ENCODE peak calls at places on chromosomes 4 and X, in seven cellular contexts. One of them, this sample, is unnamed.
A peak's percentile ranks its signal among the peaks of the same experiment; 100 is the strongest.

GRCh38 chrX:68508799-68509198 is 9.9 kb downstream of the YIPF6 start:
- DNase-seq in DMS 273 treated with DMSO at 0.1 percent for 48 hours: no peak
- DNase-seq in HEK293T: no peak
- DNase-seq in mucosa of descending colon: no peak
- DNase-seq in LoVo: no peak
- DNase-seq in progenitor cell of endocrine pancreas: no peak
- DNase-seq in NCI-H1930: no peak
- DNase-seq in this sample: no peak

GRCh38 chr4:72858328-72858727 is 211.2 kb downstream of the COX18 start:
- DNase-seq in NCI-H1930: no peak
- DNase-seq in progenitor cell of endocrine pancreas: no peak
- DNase-seq in HEK293T: no peak
- DNase-seq in DMS 273 treated with DMSO at 0.1 percent for 48 hours: no peak
- DNase-seq in mucosa of descending colon: no peak
- DNase-seq in LoVo: no peak
- DNase-seq in this sample: no peak

GRCh38 chr4:157005193-157005592 is 33.6 kb upstream of the PDGFC start:
- DNase-seq in mucosa of descending colon: no peak
- DNase-seq in NCI-H1930: no peak
- DNase-seq in HEK293T: no peak
- DNase-seq in LoVo: no peak
- DNase-seq in DMS 273 treated with DMSO at 0.1 percent for 48 hours: no peak
- DNase-seq in progenitor cell of endocrine pancreas: no peak
- DNase-seq in this sample: no peak

GRCh38 chr4:40506492-40506891 is 123.2 kb downstream of the RBM47 start:
- DNase-seq in LoVo: no peak
- DNase-seq in progenitor cell of endocrine pancreas: no peak
- DNase-seq in HEK293T: no peak
- DNase-seq in NCI-H1930: no peak
- DNase-seq in DMS 273 treated with DMSO at 0.1 percent for 48 hours: no peak
- DNase-seq in mucosa of descending colon: no peak
- DNase-seq in this sample: no peak

GRCh38 chr4:184824776-184825393 is 883 bp downstream of the ACSL1 start:
- DNase-seq in NCI-H1930: no peak
- DNase-seq in mucosa of descending colon: peak; percentile 27
- DNase-seq in LoVo: no peak
- DNase-seq in progenitor cell of endocrine pancreas: no peak
- DNase-seq in HEK293T: no peak
- DNase-seq in DMS 273 treated with DMSO at 0.1 percent for 48 hours: no peak
- DNase-seq in this sample: no peak

GRCh38 chrX:152817082-152817744 is 13.3 kb downstream of the CETN2 start:
- DNase-seq in progenitor cell of endocrine pancreas: no peak
- DNase-seq in DMS 273 treated with DMSO at 0.1 percent for 48 hours: peak; percentile 13
- DNase-seq in mucosa of descending colon: peak; percentile 56
- DNase-seq in LoVo: peak; percentile 6
- DNase-seq in HEK293T: peak; percentile 61
- DNase-seq in NCI-H1930: no peak
- DNase-seq in this sample: no peak

GRCh38 chr4:166174717-166175510 is 301.9 kb downstream of the TLL1 start:
- DNase-seq in NCI-H1930: no peak
- DNase-seq in HEK293T: no peak
- DNase-seq in DMS 273 treated with DMSO at 0.1 percent for 48 hours: no peak
- DNase-seq in LoVo: peak; percentile 13
- DNase-seq in progenitor cell of endocrine pancreas: no peak
- DNase-seq in mucosa of descending colon: no peak
- DNase-seq in this sample: no peak

GRCh38 chr4:31923634-31924033 is 1203.5 kb downstream of the PCDH7 start:
- DNase-seq in progenitor cell of endocrine pancreas: no peak
- DNase-seq in DMS 273 treated with DMSO at 0.1 percent for 48 hours: no peak
- DNase-seq in mucosa of descending colon: no peak
- DNase-seq in NCI-H1930: no peak
- DNase-seq in HEK293T: no peak
- DNase-seq in LoVo: no peak
- DNase-seq in this sample: no peak

GRCh38 chrX:9626379-9626778 is 139.3 kb downstream of the GPR143 start:
- DNase-seq in DMS 273 treated with DMSO at 0.1 percent for 48 hours: no peak
- DNase-seq in HEK293T: no peak
- DNase-seq in LoVo: no peak
- DNase-seq in NCI-H1930: no peak
- DNase-seq in mucosa of descending colon: no peak
- DNase-seq in progenitor cell of endocrine pancreas: no peak
- DNase-seq in this sample: no peak

GRCh38 chr4:184473515-184474260 is 662 bp downstream of the IRF2 start:
- DNase-seq in mucosa of descending colon: peak; percentile 60
- DNase-seq in HEK293T: peak; percentile 13
- DNase-seq in NCI-H1930: peak; percentile 6
- DNase-seq in DMS 273 treated with DMSO at 0.1 percent for 48 hours: no peak
- DNase-seq in LoVo: peak; percentile 25
- DNase-seq in progenitor cell of endocrine pancreas: peak; percentile 39
- DNase-seq in this sample: no peak

GRCh38 chrX:136636121-136636520 is 11.8 kb upstream of the CD40LG start:
- DNase-seq in HEK293T: no peak
- DNase-seq in progenitor cell of endocrine pancreas: no peak
- DNase-seq in DMS 273 treated with DMSO at 0.1 percent for 48 hours: no peak
- DNase-seq in LoVo: no peak
- DNase-seq in NCI-H1930: no peak
- DNase-seq in mucosa of descending colon: no peak
- DNase-seq in this sample: no peak

GRCh38 chrX:38571058-38571457 is 9.7 kb downstream of the TSPAN7 start:
- DNase-seq in NCI-H1930: no peak
- DNase-seq in progenitor cell of endocrine pancreas: no peak
- DNase-seq in LoVo: no peak
- DNase-seq in mucosa of descending colon: no peak
- DNase-seq in DMS 273 treated with DMSO at 0.1 percent for 48 hours: no peak
- DNase-seq in HEK293T: no peak
- DNase-seq in this sample: no peak

GRCh38 chr4:5718411-5718810 is 7.4 kb downstream of the EVC start:
- DNase-seq in HEK293T: no peak
- DNase-seq in progenitor cell of endocrine pancreas: no peak
- DNase-seq in LoVo: no peak
- DNase-seq in mucosa of descending colon: no peak
- DNase-seq in DMS 273 treated with DMSO at 0.1 percent for 48 hours: no peak
- DNase-seq in NCI-H1930: no peak
- DNase-seq in this sample: no peak

GRCh38 chr4:184655889-184656869 is 6.6 kb downstream of the PRIMPOL start:
- DNase-seq in DMS 273 treated with DMSO at 0.1 percent for 48 hours: no peak
- DNase-seq in mucosa of descending colon: no peak
- DNase-seq in LoVo: no peak
- DNase-seq in NCI-H1930: no peak
- DNase-seq in HEK293T: no peak
- DNase-seq in progenitor cell of endocrine pancreas: no peak
- DNase-seq in this sample: no peak

GRCh38 chrX:39162322-39162721 is 361.1 kb downstream of the MID1IP1 start:
- DNase-seq in NCI-H1930: no peak
- DNase-seq in progenitor cell of endocrine pancreas: no peak
- DNase-seq in LoVo: no peak
- DNase-seq in DMS 273 treated with DMSO at 0.1 percent for 48 hours: no peak
- DNase-seq in mucosa of descending colon: peak; percentile 53
- DNase-seq in HEK293T: no peak
- DNase-seq in this sample: no peak

GRCh38 chrX:23841847-23842522 is 59.0 kb downstream of the SAT1 start:
- DNase-seq in LoVo: no peak
- DNase-seq in HEK293T: no peak
- DNase-seq in mucosa of descending colon: no peak
- DNase-seq in DMS 273 treated with DMSO at 0.1 percent for 48 hours: no peak
- DNase-seq in progenitor cell of endocrine pancreas: no peak
- DNase-seq in NCI-H1930: no peak
- DNase-seq in this sample: no peak

GRCh38 chr4:103443324-103443723 is 245.2 kb upstream of the CENPE start:
- DNase-seq in NCI-H1930: no peak
- DNase-seq in LoVo: no peak
- DNase-seq in mucosa of descending colon: no peak
- DNase-seq in HEK293T: no peak
- DNase-seq in progenitor cell of endocrine pancreas: no peak
- DNase-seq in DMS 273 treated with DMSO at 0.1 percent for 48 hours: no peak
- DNase-seq in this sample: no peak

GRCh38 chr4:153156263-153156662 is 48.0 kb upstream of the TRIM2 start:
- DNase-seq in DMS 273 treated with DMSO at 0.1 percent for 48 hours: no peak
- DNase-seq in mucosa of descending colon: no peak
- DNase-seq in NCI-H1930: no peak
- DNase-seq in HEK293T: no peak
- DNase-seq in progenitor cell of endocrine pancreas: no peak
- DNase-seq in LoVo: no peak
- DNase-seq in this sample: no peak

GRCh38 chr4:155964016-155964891 is 10.6 kb upstream of the CTSO start:
- DNase-seq in progenitor cell of endocrine pancreas: no peak
- DNase-seq in LoVo: no peak
- DNase-seq in HEK293T: no peak
- DNase-seq in DMS 273 treated with DMSO at 0.1 percent for 48 hours: no peak
- DNase-seq in NCI-H1930: no peak
- DNase-seq in mucosa of descending colon: no peak
- DNase-seq in this sample: no peak

GRCh38 chrX:72620550-72621145 is 48.0 kb upstream of the HDAC8 start:
- DNase-seq in NCI-H1930: no peak
- DNase-seq in HEK293T: peak; percentile 46
- DNase-seq in DMS 273 treated with DMSO at 0.1 percent for 48 hours: no peak
- DNase-seq in mucosa of descending colon: peak; percentile 17
- DNase-seq in LoVo: peak; percentile 44
- DNase-seq in progenitor cell of endocrine pancreas: no peak
- DNase-seq in this sample: no peak

GRCh38 chrX:140701480-140701879 is 8.1 kb upstream of the LINC00632 start:
- DNase-seq in progenitor cell of endocrine pancreas: no peak
- DNase-seq in mucosa of descending colon: peak; percentile 1
- DNase-seq in HEK293T: peak; percentile 35
- DNase-seq in DMS 273 treated with DMSO at 0.1 percent for 48 hours: no peak
- DNase-seq in NCI-H1930: no peak
- DNase-seq in LoVo: no peak
- DNase-seq in this sample: no peak

GRCh38 chr4:149161247-149161646 is 654.4 kb downstream of the IQCM start:
- DNase-seq in LoVo: no peak
- DNase-seq in NCI-H1930: no peak
- DNase-seq in progenitor cell of endocrine pancreas: no peak
- DNase-seq in HEK293T: no peak
- DNase-seq in mucosa of descending colon: no peak
- DNase-seq in DMS 273 treated with DMSO at 0.1 percent for 48 hours: no peak
- DNase-seq in this sample: no peak

GRCh38 chr4:54378461-54378860 is 149.4 kb downstream of the PDGFRA start:
- DNase-seq in HEK293T: no peak
- DNase-seq in LoVo: no peak
- DNase-seq in progenitor cell of endocrine pancreas: no peak
- DNase-seq in NCI-H1930: no peak
- DNase-seq in mucosa of descending colon: no peak
- DNase-seq in DMS 273 treated with DMSO at 0.1 percent for 48 hours: no peak
- DNase-seq in this sample: no peak

GRCh38 chr4:39354178-39354503 is 12.0 kb downstream of the RFC1 start:
- DNase-seq in mucosa of descending colon: no peak
- DNase-seq in HEK293T: no peak
- DNase-seq in NCI-H1930: no peak
- DNase-seq in LoVo: peak; percentile 22
- DNase-seq in progenitor cell of endocrine pancreas: no peak
- DNase-seq in DMS 273 treated with DMSO at 0.1 percent for 48 hours: no peak
- DNase-seq in this sample: no peak

GRCh38 chr4:168857546-168858314 is 152.3 kb downstream of the CBR4 start:
- DNase-seq in HEK293T: no peak
- DNase-seq in progenitor cell of endocrine pancreas: no peak
- DNase-seq in DMS 273 treated with DMSO at 0.1 percent for 48 hours: no peak
- DNase-seq in NCI-H1930: no peak
- DNase-seq in mucosa of descending colon: no peak
- DNase-seq in LoVo: no peak
- DNase-seq in this sample: no peak

GRCh38 chr4:27278615-27279014 is 418.0 kb downstream of the STIM2 start:
- DNase-seq in DMS 273 treated with DMSO at 0.1 percent for 48 hours: no peak
- DNase-seq in NCI-H1930: no peak
- DNase-seq in mucosa of descending colon: peak; percentile 49
- DNase-seq in progenitor cell of endocrine pancreas: peak; percentile 56
- DNase-seq in LoVo: peak; percentile 27
- DNase-seq in HEK293T: peak; percentile 14
- DNase-seq in this sample: no peak

GRCh38 chr4:17480530-17480929 is 31.4 kb downstream of the QDPR start:
- DNase-seq in DMS 273 treated with DMSO at 0.1 percent for 48 hours: no peak
- DNase-seq in mucosa of descending colon: no peak
- DNase-seq in progenitor cell of endocrine pancreas: no peak
- DNase-seq in LoVo: no peak
- DNase-seq in HEK293T: no peak
- DNase-seq in NCI-H1930: no peak
- DNase-seq in this sample: no peak

GRCh38 chr4:185914583-185915199 is 102.7 kb upstream of the SORBS2 start:
- DNase-seq in HEK293T: no peak
- DNase-seq in mucosa of descending colon: no peak
- DNase-seq in LoVo: no peak
- DNase-seq in NCI-H1930: no peak
- DNase-seq in DMS 273 treated with DMSO at 0.1 percent for 48 hours: no peak
- DNase-seq in progenitor cell of endocrine pancreas: no peak
- DNase-seq in this sample: no peak

GRCh38 chrX:150489359-150490015 is 78.9 kb upstream of the MTM1 start:
- DNase-seq in LoVo: no peak
- DNase-seq in DMS 273 treated with DMSO at 0.1 percent for 48 hours: no peak
- DNase-seq in progenitor cell of endocrine pancreas: no peak
- DNase-seq in NCI-H1930: no peak
- DNase-seq in mucosa of descending colon: no peak
- DNase-seq in HEK293T: no peak
- DNase-seq in this sample: no peak

GRCh38 chrX:119685225-119686066 is 7.5 kb downstream of the SEPTIN6 start:
- DNase-seq in DMS 273 treated with DMSO at 0.1 percent for 48 hours: no peak
- DNase-seq in NCI-H1930: no peak
- DNase-seq in HEK293T: no peak
- DNase-seq in progenitor cell of endocrine pancreas: no peak
- DNase-seq in mucosa of descending colon: peak; percentile 38
- DNase-seq in LoVo: no peak
- DNase-seq in this sample: no peak

GRCh38 chr4:162010362-162010761 is 153.4 kb downstream of the FSTL5 start:
- DNase-seq in DMS 273 treated with DMSO at 0.1 percent for 48 hours: no peak
- DNase-seq in LoVo: no peak
- DNase-seq in NCI-H1930: no peak
- DNase-seq in mucosa of descending colon: no peak
- DNase-seq in progenitor cell of endocrine pancreas: no peak
- DNase-seq in HEK293T: no peak
- DNase-seq in this sample: no peak

GRCh38 chrX:28610746-28611145 is 23.5 kb downstream of the IL1RAPL1 start:
- DNase-seq in LoVo: no peak
- DNase-seq in DMS 273 treated with DMSO at 0.1 percent for 48 hours: no peak
- DNase-seq in mucosa of descending colon: no peak
- DNase-seq in progenitor cell of endocrine pancreas: no peak
- DNase-seq in NCI-H1930: no peak
- DNase-seq in HEK293T: no peak
- DNase-seq in this sample: no peak

GRCh38 chr4:122293374-122294365 is 85.1 kb upstream of the ADAD1 start:
- DNase-seq in NCI-H1930: no peak
- DNase-seq in progenitor cell of endocrine pancreas: no peak
- DNase-seq in DMS 273 treated with DMSO at 0.1 percent for 48 hours: peak; percentile 33
- DNase-seq in HEK293T: no peak
- DNase-seq in mucosa of descending colon: no peak
- DNase-seq in LoVo: no peak
- DNase-seq in this sample: no peak

GRCh38 chrX:68985135-68985725 is 156.4 kb downstream of the EFNB1 start:
- DNase-seq in NCI-H1930: no peak
- DNase-seq in mucosa of descending colon: no peak
- DNase-seq in HEK293T: peak; percentile 5
- DNase-seq in DMS 273 treated with DMSO at 0.1 percent for 48 hours: no peak
- DNase-seq in LoVo: no peak
- DNase-seq in progenitor cell of endocrine pancreas: no peak
- DNase-seq in this sample: no peak

This sample was measured in NCI-H1048.